ENCODE peak calls at places on chromosome 7, in six cellular contexts. W is GM12878, Y is HepG2, L is GM12891, I is K562, D is H1. C is an unnamed sample.

GRCh38 chr7:31906479-31907171 is 163.6 kb downstream of the PDE1C start:
- DNase-seq in W (no peak), Y (no peak), L (no peak), I (no peak), D (no peak), C (no peak)

GRCh38 chr7:155883491-155884224 is 71.4 kb upstream of the SHH start:
- DNase-seq in W (no peak), Y (no peak), L (no peak), I (no peak), D (no peak), C (no peak)

GRCh38 chr7:57413529-57414398 is 36.2 kb upstream of the ZNF716 start:
- DNase-seq in W (no peak), Y (no peak), L (no peak), I (no peak), D (no peak), C (no peak)

GRCh38 chr7:131625817-131626372 is 69.5 kb upstream of the PODXL start:
- DNase-seq in W (no peak), Y (no peak), L (no peak), I (no peak), D (peak; percentile 82), C (no peak)

GRCh38 chr7:22445140-22445722 is 54.8 kb downstream of the STEAP1B start:
- DNase-seq in W (no peak), Y (no peak), L (no peak), I (no peak), D (no peak), C (no peak)

GRCh38 chr7:139457153-139457946 is 26.1 kb downstream of the KLRG2 start:
- DNase-seq in W (no peak), Y (no peak), L (no peak), I (peak; percentile 59), D (no peak), C (no peak)

GRCh38 chr7:73827568-73828106 is 3.2 kb upstream of the CLDN4 start:
- DNase-seq in W (no peak), Y (no peak), L (no peak), I (peak; percentile 63), D (no peak), C (no peak)

GRCh38 chr7:46754135-46754730 is 827.7 kb downstream of the TNS3 start:
- DNase-seq in W (no peak), Y (no peak), L (no peak), I (no peak), D (no peak), C (no peak)

GRCh38 chr7:44273681-44274622 is 51.4 kb downstream of the CAMK2B start:
- DNase-seq in W (no peak), Y (no peak), L (no peak), I (no peak), D (no peak), C (no peak)

GRCh38 chr7:50560865-50561351 is 4.3 kb downstream of the DDC start:
- DNase-seq in W (no peak), Y (peak; percentile 80), L (no peak), I (no peak), D (no peak), C (no peak)

GRCh38 chr7:1386623-1387220 is 72.5 kb downstream of the MICALL2 start:
- DNase-seq in W (no peak), Y (no peak), L (no peak), I (no peak), D (no peak), C (no peak)

GRCh38 chr7:128891110-128891941 is 19.2 kb downstream of the KCP start:
- DNase-seq in W (no peak), Y (no peak), L (no peak), I (peak; percentile 88), D (no peak), C (no peak)

GRCh38 chr7:94615641-94616040 is 40.3 kb downstream of the SGCE start:
- DNase-seq in W (no peak), Y (no peak), L (no peak), I (no peak), D (no peak), C (no peak)

GRCh38 chr7:83427929-83428328 is 221.0 kb downstream of the SEMA3E start:
- DNase-seq in W (no peak), Y (no peak), L (no peak), I (no peak), D (no peak), C (no peak)

GRCh38 chr7:6460303-6460702 is 12.5 kb upstream of the DAGLB start:
- DNase-seq in W (no peak), Y (no peak), L (no peak), I (no peak), D (no peak), C (no peak)

GRCh38 chr7:6279937-6280336 is 7.5 kb upstream of the CYTH3 start:
- DNase-seq in W (no peak), Y (no peak), L (no peak), I (no peak), D (no peak), C (no peak)

GRCh38 chr7:92788559-92789183 is 47.7 kb downstream of the CDK6 start:
- DNase-seq in W (no peak), Y (no peak), L (no peak), I (no peak), D (no peak), C (no peak)

GRCh38 chr7:113289140-113289740 is 170.9 kb upstream of the SMIM30 start:
- DNase-seq in W (no peak), Y (peak; percentile 36), L (peak; percentile 11), I (no peak), D (no peak), C (no peak)

GRCh38 chr7:19051767-19052375 is 65.6 kb downstream of the TWIST1 start:
- DNase-seq in W (no peak), Y (peak; percentile 5), L (peak; percentile 8), I (peak; percentile 35), D (no peak), C (peak; percentile 1)

GRCh38 chr7:75915416-75916156 is 631 bp downstream of the POR start:
- DNase-seq in W (no peak), Y (peak; percentile 61), L (no peak), I (peak; percentile 37), D (no peak), C (no peak)

GRCh38 chr7:79090543-79090942 is 362.9 kb downstream of the MAGI2 start:
- DNase-seq in W (no peak), Y (no peak), L (no peak), I (no peak), D (no peak), C (no peak)

GRCh38 chr7:3326246-3326645 is 25.2 kb downstream of the SDK1 start:
- DNase-seq in W (no peak), Y (no peak), L (no peak), I (no peak), D (no peak), C (no peak)

GRCh38 chr7:100902638-100903037 is 7.0 kb upstream of the ACHE start:
- DNase-seq in W (no peak), Y (no peak), L (no peak), I (no peak), D (no peak), C (no peak)

GRCh38 chr7:158812684-158813083 is 16.6 kb downstream of the ESYT2 start:
- DNase-seq in W (no peak), Y (no peak), L (no peak), I (no peak), D (no peak), C (no peak)

GRCh38 chr7:2472744-2473143 is 3.5 kb downstream of the GRIFIN start:
- DNase-seq in W (no peak), Y (no peak), L (no peak), I (no peak), D (no peak), C (no peak)

GRCh38 chr7:74138945-74139843 is 35.0 kb upstream of the EIF4H start:
- DNase-seq in W (no peak), Y (no peak), L (no peak), I (no peak), D (peak; percentile 81), C (no peak)

GRCh38 chr7:136869991-136870798 is 1.7 kb downstream of the CHRM2 start:
- DNase-seq in W (no peak), Y (no peak), L (no peak), I (no peak), D (no peak), C (no peak)

GRCh38 chr7:128827971-128828711 is 2.1 kb upstream of the FLNC start:
- DNase-seq in W (no peak), Y (peak; percentile 20), L (no peak), I (no peak), D (no peak), C (no peak)

DNA sequence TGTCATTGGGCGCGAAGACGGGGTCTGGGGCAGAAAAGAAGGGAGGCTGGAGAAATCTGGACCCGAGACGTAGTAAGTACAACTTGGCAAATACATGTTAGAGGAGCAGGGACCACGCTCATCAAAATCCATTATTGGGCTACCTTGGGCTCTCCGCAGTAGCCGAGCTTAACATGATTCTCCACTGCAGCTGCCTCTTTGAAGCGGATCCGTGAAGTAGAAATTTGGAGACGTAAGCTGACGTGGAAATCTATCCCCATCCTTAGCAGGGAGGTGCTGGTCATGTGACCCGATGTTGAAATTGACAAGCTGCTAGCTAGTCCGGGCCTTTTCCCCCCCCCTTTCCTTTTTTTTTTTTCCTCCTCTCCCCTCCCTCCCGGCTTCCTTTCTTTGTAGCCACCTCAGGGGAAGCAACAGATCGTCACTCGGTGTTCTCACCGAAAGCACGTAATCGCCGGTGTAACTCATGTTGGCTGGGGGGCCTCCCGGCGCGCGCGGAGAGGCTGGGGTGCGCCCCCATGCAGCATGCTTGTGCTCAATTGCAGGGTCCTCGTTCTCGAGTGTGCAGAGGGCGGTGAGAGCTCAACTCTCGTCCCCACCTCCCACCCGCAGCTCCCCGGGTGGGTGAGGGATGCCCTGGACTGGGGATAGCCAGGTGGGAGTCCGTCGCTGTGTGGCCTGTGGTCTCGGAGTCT is at the start of gene HOXA11:
- DNase-seq in W (no peak), Y (no peak), L (no peak), I (no peak), D (no peak), C (no peak)
- TF ChIP-seq POLR2A in W (no peak), Y (no peak), L (no peak), I (no peak), D (no peak), C (no peak)

GRCh38 chr7:150406565-150407421 is 27.7 kb downstream of the ZNF775 start:
- DNase-seq in W (peak; percentile 86), Y (peak; percentile 80), L (peak; percentile 62), I (no peak), D (no peak), C (no peak)
- TF ChIP-seq TAF1 in W (no peak), Y (no peak), L (no peak), I (no peak), D (no peak), C (no peak)

DNA sequence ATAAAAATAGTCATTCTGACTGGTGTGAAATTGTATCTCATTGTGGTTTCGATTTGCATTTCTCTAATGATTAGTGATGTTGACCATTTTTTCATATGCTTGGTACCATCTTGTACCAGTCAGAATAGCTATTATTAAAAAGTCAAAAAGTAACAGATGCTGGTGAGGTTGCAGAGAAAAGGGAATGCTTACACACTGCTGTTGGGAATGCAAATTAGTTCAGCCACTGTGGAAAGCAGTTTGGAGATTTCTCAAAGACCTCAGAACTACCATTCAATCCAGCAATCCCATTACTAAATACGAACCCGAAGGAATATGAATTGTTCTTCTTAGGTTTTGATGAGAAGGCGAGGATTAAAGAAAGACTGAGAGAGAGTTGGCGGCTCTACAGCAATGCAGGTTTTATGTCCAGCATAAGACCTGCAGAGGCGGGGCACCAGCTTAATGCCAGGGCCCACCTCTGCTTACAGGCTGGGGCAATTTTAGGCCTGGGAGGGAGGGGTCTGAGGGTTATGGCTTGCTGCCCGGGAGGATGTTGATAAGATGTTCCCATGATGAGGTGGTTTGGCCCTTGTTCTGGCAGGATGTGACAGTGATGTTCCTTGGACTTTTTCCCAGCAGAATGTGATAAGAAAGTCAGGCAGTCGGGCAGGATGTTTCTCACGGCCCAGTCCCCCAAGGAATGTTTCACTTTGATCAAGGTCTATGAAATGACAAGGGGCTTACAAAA is 74.4 kb downstream of the MEST start:
- DNase-seq in W (no peak), Y (no peak), L (no peak), I (no peak), D (no peak), C (no peak)
- TF ChIP-seq POLR2AphosphoS5 in W (no peak), Y (no peak), L (no peak), I (no peak), D (no peak), C (no peak)

GRCh38 chr7:27130540-27131389 is at the start of gene HOXA4:
- DNase-seq in W (no peak), Y (peak; percentile 77), L (no peak), I (no peak), D (no peak), C (no peak)
- TF ChIP-seq POLR2A in W (peak; percentile 58), Y (peak; percentile 77), L (no peak), I (no peak), D (no peak), C (no peak)

C was measured in GM12892.